ENCODE peak calls at places on chromosomes 5 and 9, in nine cellular contexts. N is kidney, S is neural progenitor cell, W is heart right ventricle, H is sigmoid colon, K is SK-N-SH, Z is ovary, C is MM.1S, R is tibial artery. U is an unnamed sample.

GRCh38 chr9:95103385-95104087 is 214.0 kb downstream of the FANCC start:
- DNase-seq in N (peak; percentile 67), S (no peak), W (peak; percentile 58), H (peak; percentile 76), K (peak; percentile 71), Z (no peak), C (no peak), R (no peak), U (peak; percentile 58)

GRCh38 chr5:167587768-167588167 is 703.7 kb upstream of the WWC1 start:
- DNase-seq in N (no peak), S (peak; percentile 75), W (no peak), H (no peak), K (peak; percentile 48), Z (no peak), C (no peak), R (no peak), U (no peak)

GRCh38 chr5:6464441-6464840 is 15.8 kb downstream of the UBE2QL1 start:
- DNase-seq in N (no peak), S (no peak), W (no peak), H (no peak), K (peak; percentile 56), Z (no peak), C (no peak), R (no peak), U (no peak)

GRCh38 chr9:7387844-7388243 is 411.7 kb downstream of the DMAC1 start:
- DNase-seq in N (no peak), S (no peak), W (peak; percentile 11), H (no peak), K (no peak), Z (no peak), C (no peak), R (no peak), U (peak; percentile 20)

GRCh38 chr5:53503819-53504218 is 23.4 kb downstream of the FST start:
- DNase-seq in N (no peak), S (no peak), W (no peak), H (no peak), K (no peak), Z (no peak), C (no peak), R (no peak), U (no peak)

GRCh38 chr5:16612007-16612406 is 4.8 kb downstream of the RETREG1 start:
- DNase-seq in N (no peak), S (no peak), W (no peak), H (no peak), K (no peak), Z (no peak), C (no peak), R (no peak), U (no peak)

GRCh38 chr5:113488645-113489184 is 462 bp upstream of the MCC start:
- DNase-seq in N (peak; percentile 62), S (no peak), W (no peak), H (no peak), K (no peak), Z (no peak), C (no peak), R (no peak), U (no peak)

GRCh38 chr5:66829826-66830225 is 233.6 kb downstream of the MAST4 start:
- DNase-seq in N (no peak), S (peak; percentile 54), W (no peak), H (no peak), K (no peak), Z (no peak), C (peak; percentile 78), R (no peak), U (no peak)

GRCh38 chr5:100898504-100899346 is 4.4 kb downstream of the ST8SIA4 start:
- DNase-seq in N (no peak), S (no peak), W (no peak), H (no peak), K (no peak), Z (no peak), C (no peak), R (no peak), U (no peak)

GRCh38 chr5:32916648-32917047 is 205.5 kb downstream of the NPR3 start:
- DNase-seq in N (no peak), S (peak; percentile 50), W (no peak), H (no peak), K (no peak), Z (no peak), C (peak; percentile 42), R (no peak), U (no peak)

GRCh38 chr5:39284552-39284951 is 65.2 kb upstream of the FYB1 start:
- DNase-seq in N (peak; percentile 22), S (no peak), W (no peak), H (no peak), K (no peak), Z (no peak), C (no peak), R (no peak), U (no peak)

GRCh38 chr5:72209515-72210115 is 102.3 kb downstream of the MAP1B start:
- DNase-seq in N (no peak), S (peak; percentile 60), W (no peak), H (peak; percentile 83), K (no peak), Z (no peak), C (no peak), R (no peak), U (no peak)

GRCh38 chr5:159198063-159199036 is 11.0 kb downstream of the RNF145 start:
- DNase-seq in N (no peak), S (no peak), W (no peak), H (no peak), K (no peak), Z (no peak), C (no peak), R (no peak), U (no peak)

GRCh38 chr9:35940474-35941467 is 17.2 kb downstream of the OR2S2 start:
- DNase-seq in N (no peak), S (no peak), W (no peak), H (no peak), K (no peak), Z (no peak), C (peak; percentile 83), R (no peak), U (no peak)

GRCh38 chr5:141322261-141322660 is 1.7 kb upstream of the TAF7 start:
- DNase-seq in N (no peak), S (no peak), W (no peak), H (no peak), K (no peak), Z (no peak), C (no peak), R (no peak), U (no peak)

GRCh38 chr5:141320225-141321169 is at the start of gene TAF7:
- DNase-seq in N (peak; percentile 96), S (peak; percentile 96), W (peak; percentile 93), H (peak; percentile 93), K (peak; percentile 94), Z (peak; percentile 95), C (peak; percentile 96), R (peak; percentile 81), U (peak; percentile 89)

GRCh38 chr5:141313711-141314110 is 6.9 kb downstream of the TAF7 start:
- DNase-seq in N (no peak), S (no peak), W (no peak), H (no peak), K (no peak), Z (no peak), C (no peak), R (no peak), U (no peak)

GRCh38 chr5:141319202-141319601 is 1.4 kb downstream of the TAF7 start:
- DNase-seq in N (no peak), S (no peak), W (no peak), H (no peak), K (no peak), Z (no peak), C (no peak), R (no peak), U (no peak)

GRCh38 chr5:141319699-141320098 is 885 bp downstream of the TAF7 start:
- DNase-seq in N (no peak), S (no peak), W (no peak), H (no peak), K (no peak), Z (no peak), C (no peak), R (no peak), U (no peak)
- H3K9me3 ChIP-seq in N (peaks cover 45% of the 10 kb centered on the region), S (peaks cover 26% of the 10 kb centered on the region), W (peaks cover 61% of the 10 kb centered on the region), H (peaks cover 55% of the 10 kb centered on the region), K (peaks cover 36% of the 10 kb centered on the region), Z (peaks cover 37% of the 10 kb centered on the region), C (peaks cover 12% of the 10 kb centered on the region), R (peaks cover 66% of the 10 kb centered on the region), U (peaks cover 68% of the 10 kb centered on the region)

GRCh38 chr5:14326035-14326909 is 183.1 kb downstream of the TRIO start:
- DNase-seq in N (no peak), S (peak; percentile 4), W (no peak), H (no peak), K (peak; percentile 42), Z (no peak), C (no peak), R (no peak), U (no peak)
- TF ChIP-seq CTCF in N (peak; percentile 24), S (peak; percentile 56), W (peak; percentile 53), H (no peak), K (peak; percentile 47), Z (no peak), C (peak; percentile 30), R (no peak), U (peak; percentile 43)

DNA sequence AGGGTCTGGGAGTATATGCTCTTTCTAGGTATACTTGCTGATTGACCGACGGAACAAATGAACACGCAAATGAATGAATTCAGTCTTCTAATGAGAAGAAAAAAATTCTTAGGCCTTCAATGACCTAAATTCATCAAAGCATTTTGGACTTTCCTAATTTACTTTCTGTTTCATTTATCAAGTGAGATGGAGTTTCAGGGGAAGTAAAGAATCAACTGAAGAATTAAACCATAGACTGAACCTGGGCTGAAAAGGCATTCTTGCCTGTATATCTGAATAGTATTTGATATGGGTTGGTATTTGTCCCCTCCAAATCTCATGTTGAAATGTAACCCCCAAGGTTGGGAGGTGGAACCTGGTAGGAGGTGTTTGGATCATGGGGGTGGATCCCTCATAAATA is 64.1 kb downstream of the ZFAND5 start:
- DNase-seq in N (no peak), S (no peak), W (no peak), H (no peak), K (no peak), Z (no peak), C (peak; percentile 47), R (no peak), U (no peak)
- H3K27ac ChIP-seq in N (no peak overlapping the region), S (no peak overlapping the region), W (no peak overlapping the region), H (no peak overlapping the region), K (no peak overlapping the region), Z (no peak overlapping the region), C (no peak overlapping the region), R (no peak overlapping the region), U (no peak overlapping the region)

DNA sequence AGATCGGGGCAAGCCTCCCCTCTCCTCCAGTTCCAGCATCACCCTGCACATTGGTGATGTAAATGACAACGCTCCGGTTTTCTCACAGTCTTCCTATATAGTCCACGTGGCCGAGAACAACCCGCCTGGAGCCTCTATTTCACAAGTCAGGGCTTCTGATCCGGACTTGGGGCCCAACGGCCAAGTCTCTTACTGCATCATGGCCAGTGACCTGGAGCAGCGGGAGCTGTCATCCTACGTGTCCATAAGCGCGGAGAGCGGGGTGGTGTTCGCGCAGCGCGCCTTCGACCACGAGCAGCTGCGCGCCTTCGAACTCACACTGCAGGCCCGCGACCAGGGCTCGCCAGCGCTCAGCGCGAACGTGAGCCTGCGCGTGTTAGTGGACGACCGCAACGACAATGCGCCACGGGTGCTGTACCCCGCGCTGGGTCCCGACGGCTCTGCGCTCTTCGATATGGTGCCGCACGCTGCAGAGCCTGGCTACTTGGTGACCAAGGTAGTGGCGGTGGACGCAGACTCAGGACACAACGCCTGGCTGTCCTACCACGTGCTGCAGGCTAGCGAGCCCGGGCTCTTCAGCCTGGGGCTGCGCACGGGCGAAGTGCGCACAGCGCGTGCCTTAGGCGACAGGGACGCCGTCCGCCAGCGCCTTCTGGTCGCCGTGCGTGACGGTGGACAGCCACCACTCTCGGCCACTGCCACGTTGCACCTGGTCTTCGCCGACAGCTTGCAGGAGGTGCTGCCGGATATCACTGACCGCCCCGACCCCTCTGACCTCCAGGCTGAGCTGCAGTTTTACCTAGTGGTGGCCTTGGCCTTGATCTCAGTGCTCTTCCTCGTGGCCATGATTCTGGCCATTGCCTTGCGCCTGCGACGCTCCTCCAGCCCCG is 1.9 kb downstream of the PCDHGB4 start:
- DNase-seq in N (no peak), S (no peak), W (no peak), H (no peak), K (no peak), Z (no peak), C (no peak), R (no peak), U (no peak)
- H3K9me3 ChIP-seq in N (peaks cover 19% of the 10 kb centered on the region), S (peaks cover 45% of the 10 kb centered on the region), W (peaks cover 96% of the 10 kb centered on the region), H (peaks cover 95% of the 10 kb centered on the region), K (peaks cover 7% of the 10 kb centered on the region), Z (peaks cover 61% of the 10 kb centered on the region), C (no peaks in the 10 kb centered on the region), R (peaks cover 98% of the 10 kb centered on the region), U (peaks cover 96% of the 10 kb centered on the region)